ENCODE peak calls at places on chromosomes 2 and 18, in ten cellular contexts. G, T, C, W, L, Y, S, I, U and D are unnamed samples.

GRCh38 chr2:188291617-188292445 is at the start of gene GULP1:
- DNase-seq in C (no peak), S (peak; percentile 68), T (peak; percentile 84), W (peak; percentile 18), I (peak; percentile 87), L (peak; percentile 81), G (no peak), Y (peak; percentile 90), U (peak; percentile 87), D (peak; percentile 82)

GRCh38 chr2:182625814-182626213 is 90.2 kb upstream of the DNAJC10 start:
- DNase-seq in Y (no peak), C (no peak), T (no peak), G (no peak), L (no peak), I (no peak), S (no peak), U (no peak), W (no peak), D (no peak)

GRCh38 chr2:85110991-85111560 is 22.1 kb upstream of the TCF7L1 start:
- DNase-seq in S (no peak), L (no peak), U (peak; percentile 64), Y (no peak), I (no peak), G (no peak), W (no peak), T (no peak), C (no peak), D (no peak)

GRCh38 chr2:145765889-145766288 is 1246.0 kb upstream of the ZEB2 start:
- DNase-seq in U (no peak), G (no peak), S (no peak), Y (no peak), C (no peak), L (no peak), W (no peak), T (no peak), I (no peak), D (no peak)

GRCh38 chr2:65710779-65711295 is 278.4 kb upstream of the SPRED2 start:
- DNase-seq in G (no peak), W (peak; percentile 16), C (no peak), Y (peak; percentile 29), I (no peak), U (peak; percentile 9), S (no peak), T (no peak), L (no peak), D (peak; percentile 43)

GRCh38 chr2:62305421-62306176 is 109.7 kb downstream of the B3GNT2 start:
- DNase-seq in T (peak; percentile 48), C (no peak), W (no peak), G (no peak), S (no peak), L (no peak), I (no peak), Y (peak; percentile 67), U (peak; percentile 16), D (no peak)

GRCh38 chr2:3222636-3223035 is 155.0 kb downstream of the EIPR1 start:
- DNase-seq in C (peak; percentile 54), T (no peak), S (no peak), Y (no peak), I (no peak), G (peak; percentile 33), L (no peak), W (no peak), U (no peak), D (no peak)

GRCh38 chr2:179417436-179417949 is 152.9 kb upstream of the SESTD1 start:
- DNase-seq in Y (no peak), G (no peak), L (no peak), C (no peak), S (no peak), T (no peak), I (no peak), W (no peak), U (no peak), D (no peak)

GRCh38 chr2:102664439-102665042 is 45.2 kb downstream of the SLC9A2 start:
- DNase-seq in W (peak; percentile 27), G (no peak), U (peak; percentile 16), S (no peak), C (no peak), T (no peak), I (no peak), L (no peak), Y (no peak), D (no peak)

DNA sequence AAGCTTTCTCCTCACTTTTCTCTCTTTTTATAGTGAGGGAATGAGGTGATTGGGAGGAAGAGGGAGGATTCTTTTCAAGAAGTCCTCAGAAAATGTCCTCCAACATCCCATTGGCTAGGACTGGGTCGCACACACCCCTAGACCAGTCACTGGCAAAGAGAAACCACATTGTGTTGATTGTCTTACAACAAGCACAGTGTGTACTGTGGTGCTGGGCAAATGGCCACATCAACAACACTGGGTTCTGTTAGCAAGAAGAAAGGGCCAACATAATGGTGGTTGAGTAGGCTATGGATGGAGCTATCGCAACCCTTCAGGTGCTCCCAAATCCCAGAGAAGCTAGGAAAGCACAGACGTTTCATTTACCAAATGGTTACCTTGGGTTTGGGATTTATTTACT is 18.7 kb upstream of the PTPN4 start:
- DNase-seq in W (no peak), T (no peak), I (no peak), L (no peak), Y (no peak), U (no peak), C (no peak), S (no peak), G (no peak), D (no peak)
- H3K4me1 ChIP-seq in W (peaks cover 17% of the 10 kb centered on the region), T (no peaks in the 10 kb centered on the region), I (no peaks in the 10 kb centered on the region), L (no peaks in the 10 kb centered on the region), Y (no peaks in the 10 kb centered on the region), U (peaks cover 4% of the 10 kb centered on the region), C (no peaks in the 10 kb centered on the region), S (peaks cover 15% of the 10 kb centered on the region), G (no peaks in the 10 kb centered on the region), D (no peaks in the 10 kb centered on the region)

GRCh38 chr2:105454801-105455485 is 56.1 kb upstream of the FHL2 start:
- DNase-seq in S (peak; percentile 32), L (no peak), G (no peak), T (peak; percentile 25), C (no peak), Y (peak; percentile 44), U (peak; percentile 90), I (peak; percentile 60), W (peak; percentile 55), D (peak; percentile 45)

GRCh38 chr2:105458076-105458475 is 59.2 kb upstream of the FHL2 start:
- DNase-seq in W (no peak), S (no peak), G (no peak), C (no peak), I (no peak), L (no peak), Y (no peak), U (no peak), T (no peak), D (no peak)

GRCh38 chr2:105451571-105452140 is 52.8 kb upstream of the FHL2 start:
- DNase-seq in U (no peak), T (no peak), S (no peak), W (no peak), L (no peak), G (no peak), Y (no peak), C (no peak), I (no peak), D (peak; percentile 66)

GRCh38 chr2:105460048-105460732 is 61.3 kb upstream of the FHL2 start:
- DNase-seq in C (no peak), L (peak; percentile 50), Y (no peak), S (peak; percentile 57), W (no peak), T (peak; percentile 73), G (no peak), I (peak; percentile 95), U (no peak), D (no peak)

GRCh38 chr2:105455488-105455991 is 56.7 kb upstream of the FHL2 start:
- DNase-seq in I (no peak), T (peak; percentile 40), U (peak; percentile 94), S (peak; percentile 42), C (no peak), L (no peak), G (no peak), W (peak; percentile 70), Y (no peak), D (peak; percentile 88)
- H3K27ac ChIP-seq in I (no peak overlapping the region), T (no peak overlapping the region), U (peak overlapping the region; percentile 96), S (peak overlapping the region; percentile 81), C (no peak overlapping the region), L (no peak overlapping the region), G (no peak overlapping the region), W (no peak overlapping the region), Y (no peak overlapping the region), D (peak overlapping the region; percentile 80)

DNA sequence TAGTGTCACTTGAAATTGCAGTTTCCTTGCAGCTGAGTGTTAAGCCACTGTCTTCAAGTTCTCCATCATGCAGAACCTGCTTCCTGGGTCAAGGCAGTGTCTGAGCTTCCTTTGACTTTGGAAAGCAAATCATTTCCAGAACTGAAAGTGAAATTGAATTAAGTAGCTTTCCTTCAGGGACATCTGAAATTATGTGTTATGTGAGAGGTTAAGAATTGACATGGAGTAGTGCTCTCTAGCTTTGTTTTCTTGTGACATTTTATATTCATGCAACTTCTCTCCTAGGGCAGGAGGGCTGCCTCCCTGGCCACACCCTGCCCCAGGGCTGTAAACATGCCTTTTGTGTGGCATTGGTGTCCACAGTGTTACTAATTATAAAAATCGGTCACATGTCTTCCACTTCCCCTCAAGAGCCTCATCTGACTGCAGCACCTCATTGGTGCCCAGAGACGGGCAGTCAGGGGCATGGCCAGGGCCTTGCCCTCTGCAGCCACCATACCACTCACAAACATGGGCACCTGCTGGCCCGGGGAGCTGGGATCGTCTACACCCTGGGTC is 14.4 kb downstream of the RAB12 start:
- DNase-seq in Y (no peak), U (no peak), W (no peak), S (peak; percentile 25), C (no peak), T (no peak), I (no peak), G (no peak), L (no peak), D (no peak)
- H3K4me3 ChIP-seq in Y (no peak overlapping the region), U (no peak overlapping the region), W (no peak overlapping the region), S (no peak overlapping the region), C (peak overlapping the region; percentile 45), T (no peak overlapping the region), I (no peak overlapping the region), G (no peak overlapping the region), L (peak overlapping the region; percentile 15), D (no peak overlapping the region)

GRCh38 chr18:32299489-32299888 is 109.7 kb downstream of the MEP1B start:
- DNase-seq in T (no peak), S (no peak), C (no peak), W (no peak), L (no peak), I (no peak), U (no peak), Y (no peak), G (no peak), D (no peak)
- H3K4me1 ChIP-seq in T (peaks cover 4% of the 10 kb centered on the region), S (peaks cover 8% of the 10 kb centered on the region), C (no peaks in the 10 kb centered on the region), W (peaks cover 10% of the 10 kb centered on the region), L (no peaks in the 10 kb centered on the region), I (no peaks in the 10 kb centered on the region), U (peaks cover 22% of the 10 kb centered on the region), Y (peaks cover 7% of the 10 kb centered on the region), G (no peaks in the 10 kb centered on the region), D (peaks cover 8% of the 10 kb centered on the region)

GRCh38 chr2:207111757-207112156 is 54.0 kb downstream of the KLF7 start:
- DNase-seq in C (no peak), L (no peak), U (no peak), I (no peak), Y (no peak), S (no peak), W (no peak), T (no peak), G (peak; percentile 10), D (no peak)
- H3K27ac ChIP-seq in C (no peak overlapping the region), L (no peak overlapping the region), U (no peak overlapping the region), I (no peak overlapping the region), Y (no peak overlapping the region), S (no peak overlapping the region), W (no peak overlapping the region), T (no peak overlapping the region), G (no peak overlapping the region), D (no peak overlapping the region)

GRCh38 chr2:186027922-186028321 is 289.3 kb downstream of the FSIP2 start:
- DNase-seq in Y (no peak), L (no peak), U (no peak), W (no peak), I (no peak), C (no peak), S (no peak), T (no peak), G (no peak), D (no peak)
- H3K4me3 ChIP-seq in Y (no peak overlapping the region), L (no peak overlapping the region), U (no peak overlapping the region), W (no peak overlapping the region), I (no peak overlapping the region), C (no peak overlapping the region), S (no peak overlapping the region), T (no peak overlapping the region), G (no peak overlapping the region), D (no peak overlapping the region)